ENCODE peak calls at places on chromosomes 7 and 10, in ten cellular contexts. X, D, F, H, I, V, U, Y, C and G are unnamed samples.

GRCh38 chr7:108004220-108005142 is 1.5 kb upstream of the LAMB1 start:
- DNase-seq in U (no peak), Y (no peak), C (no peak), X (no peak), F (no peak), H (peak; percentile 100), I (no peak), D (no peak), V (no peak), G (no peak)

GRCh38 chr10:24382596-24382978 is 173.6 kb downstream of the KIAA1217 start:
- DNase-seq in U (no peak), Y (no peak), H (no peak), X (no peak), D (no peak), F (no peak), C (no peak), I (no peak), V (no peak), G (peak; percentile 19)

GRCh38 chr7:155108144-155108901 is 38.2 kb downstream of the HTR5A start:
- DNase-seq in Y (no peak), H (no peak), I (no peak), X (no peak), F (no peak), U (no peak), D (no peak), C (no peak), V (no peak), G (no peak)

GRCh38 chr7:48049850-48050249 is 14.5 kb downstream of the C7orf57 start:
- DNase-seq in D (no peak), X (no peak), U (no peak), H (no peak), V (no peak), I (no peak), Y (no peak), F (no peak), C (no peak), G (no peak)

GRCh38 chr10:114042895-114043531 is 653 bp upstream of the ADRB1 start:
- DNase-seq in X (no peak), U (peak; percentile 51), I (no peak), H (peak; percentile 46), V (peak; percentile 72), Y (no peak), D (no peak), F (no peak), C (peak; percentile 25), G (peak; percentile 62)

GRCh38 chr7:74481458-74482324 is 28.0 kb downstream of the GTF2IRD1 start:
- DNase-seq in I (no peak), U (no peak), X (no peak), C (no peak), D (no peak), F (no peak), H (peak; percentile 74), V (no peak), Y (no peak), G (no peak)

GRCh38 chr7:131538071-131538790 is 18.2 kb downstream of the PODXL start:
- DNase-seq in D (no peak), U (no peak), C (no peak), I (no peak), V (no peak), F (no peak), H (peak; percentile 23), Y (no peak), X (no peak), G (no peak)

GRCh38 chr10:80519936-80520650 is 17.6 kb upstream of the SH2D4B start:
- DNase-seq in X (no peak), U (no peak), F (no peak), H (no peak), V (no peak), I (no peak), Y (no peak), D (no peak), C (no peak), G (no peak)

GRCh38 chr7:91083855-91084644 is 180.2 kb upstream of the FZD1 start:
- DNase-seq in I (no peak), C (no peak), D (peak; percentile 67), X (no peak), H (no peak), Y (no peak), F (no peak), U (peak; percentile 64), V (no peak), G (no peak)

GRCh38 chr10:83289373-83289772 is 849.9 kb upstream of the GHITM start:
- DNase-seq in I (no peak), C (no peak), V (no peak), U (no peak), F (no peak), Y (no peak), D (no peak), H (no peak), X (no peak), G (no peak)

GRCh38 chr7:94741179-94741578 is 85.2 kb upstream of the SGCE start:
- DNase-seq in I (no peak), U (no peak), H (no peak), F (no peak), V (no peak), X (no peak), Y (no peak), D (no peak), C (no peak), G (no peak)

GRCh38 chr10:73965890-73966768 is 31.8 kb upstream of the VCL start:
- DNase-seq in H (peak; percentile 100), V (no peak), Y (no peak), C (peak; percentile 67), X (no peak), F (no peak), I (no peak), U (peak; percentile 86), D (peak; percentile 77), G (no peak)

GRCh38 chr7:149027055-149027454 is 1.2 kb downstream of the PDIA4 start:
- DNase-seq in D (no peak), H (no peak), V (peak; percentile 57), Y (no peak), F (no peak), C (no peak), I (no peak), X (no peak), U (no peak), G (peak; percentile 33)

GRCh38 chr7:107078517-107078966 is 34.0 kb downstream of the PRKAR2B start:
- DNase-seq in H (peak; percentile 69), Y (no peak), X (peak; percentile 61), V (no peak), F (no peak), U (peak; percentile 28), C (no peak), I (no peak), D (no peak), G (no peak)

GRCh38 chr7:93307131-93307660 is 75.0 kb downstream of the VPS50 start:
- DNase-seq in F (no peak), H (no peak), D (no peak), X (no peak), V (no peak), C (no peak), U (no peak), I (no peak), Y (no peak), G (no peak)

GRCh38 chr10:89954787-89955566 is 253.6 kb downstream of the KIF20B start:
- DNase-seq in C (no peak), H (peak; percentile 10), X (peak; percentile 12), D (no peak), Y (no peak), V (peak; percentile 10), I (no peak), F (no peak), U (no peak), G (peak; percentile 25)

GRCh38 chr10:95260397-95260881 is 30.4 kb downstream of the PDLIM1 start:
- DNase-seq in X (no peak), D (no peak), V (no peak), I (no peak), H (peak; percentile 93), F (no peak), U (no peak), C (no peak), Y (no peak), G (no peak)

GRCh38 chr10:78547397-78547796 is 513.7 kb downstream of the RPS24 start:
- DNase-seq in C (no peak), I (no peak), D (no peak), U (no peak), Y (no peak), F (no peak), X (no peak), V (no peak), H (no peak), G (no peak)

GRCh38 chr7:97337849-97338248 is 220.4 kb downstream of the SDHAF3 start:
- DNase-seq in I (no peak), X (no peak), C (no peak), H (no peak), U (no peak), Y (no peak), F (no peak), V (no peak), D (no peak), G (no peak)

GRCh38 chr7:144659211-144659610 is 176.6 kb downstream of the TPK1 start:
- DNase-seq in H (no peak), X (no peak), F (no peak), U (no peak), C (no peak), V (no peak), Y (no peak), I (no peak), D (no peak), G (no peak)

GRCh38 chr10:94212876-94213595 is 149.7 kb downstream of the NOC3L start:
- DNase-seq in F (no peak), Y (no peak), I (no peak), V (no peak), D (no peak), H (no peak), C (no peak), U (no peak), X (no peak), G (no peak)

GRCh38 chr7:107467972-107468371 is 1.9 kb upstream of the GPR22 start:
- DNase-seq in Y (no peak), H (no peak), F (no peak), D (no peak), C (no peak), V (no peak), X (no peak), I (no peak), U (no peak), G (no peak)

GRCh38 chr7:24401628-24402593 is 117.9 kb downstream of the NPY start:
- DNase-seq in V (peak; percentile 49), X (peak; percentile 25), F (no peak), U (no peak), D (no peak), H (peak; percentile 74), Y (no peak), C (no peak), I (no peak), G (peak; percentile 36)

GRCh38 chr10:93701903-93702277 is 502 bp downstream of the FRA10AC1 start:
- DNase-seq in X (no peak), C (no peak), H (peak; percentile 44), Y (no peak), F (peak; percentile 2), D (no peak), U (no peak), I (no peak), V (no peak), G (peak; percentile 32)

GRCh38 chr7:102169651-102170416 is 116.8 kb upstream of the SH2B2 start:
- DNase-seq in H (no peak), I (no peak), C (no peak), V (no peak), F (no peak), Y (no peak), D (no peak), X (no peak), U (no peak), G (no peak)

GRCh38 chr7:31493714-31494181 is 20.1 kb upstream of the ITPRID1 start:
- DNase-seq in C (no peak), H (no peak), F (no peak), D (no peak), I (no peak), Y (no peak), X (no peak), V (no peak), U (no peak), G (no peak)